ENCODE peak calls at places on chromosomes 7 and 10, in ten cellular contexts. Z is AG08395, N is naive B cell, M is gastrocnemius medialis, H is fibroblast of pulmonary artery, C is NCI-H82, D is pons, S is GM20000, I is mammary epithelial cell, B is T-helper 2 cell. E is an unnamed sample.

GRCh38 chr7:81285142-81285871 is 366.5 kb upstream of the SEMA3C start:
- DNase-seq in Z (peak; percentile 20), N (no peak), M (no peak), H (peak; percentile 76), C (no peak), D (no peak), S (no peak), I (peak; percentile 91), B (no peak), E (no peak)

GRCh38 chr7:50146692-50147091 is 53.6 kb upstream of the ZPBP start:
- DNase-seq in Z (no peak), N (no peak), M (no peak), H (no peak), C (no peak), D (no peak), S (no peak), I (no peak), B (no peak), E (no peak)

GRCh38 chr10:114719311-114719710 is 61.2 kb upstream of the ABLIM1 start:
- DNase-seq in Z (no peak), N (no peak), M (no peak), H (no peak), C (no peak), D (no peak), S (no peak), I (no peak), B (no peak), E (no peak)

GRCh38 chr10:118968482-118968881 is 61.0 kb upstream of the NANOS1 start:
- DNase-seq in Z (no peak), N (no peak), M (no peak), H (no peak), C (no peak), D (no peak), S (no peak), I (no peak), B (no peak), E (no peak)

GRCh38 chr7:111018447-111018846 is 72.5 kb upstream of the LRRN3 start:
- DNase-seq in Z (no peak), N (no peak), M (no peak), H (no peak), C (no peak), D (no peak), S (no peak), I (no peak), B (no peak), E (no peak)

GRCh38 chr10:104622598-104623209 is 18.4 kb upstream of the SORCS3 start:
- DNase-seq in Z (peak; percentile 24), N (no peak), M (no peak), H (peak; percentile 8), C (peak; percentile 70), D (no peak), S (no peak), I (peak; percentile 42), B (no peak), E (no peak)

GRCh38 chr10:16773334-16773733 is 43.9 kb downstream of the RSU1 start:
- DNase-seq in Z (no peak), N (no peak), M (no peak), H (no peak), C (no peak), D (no peak), S (no peak), I (no peak), B (no peak), E (no peak)

GRCh38 chr7:92695308-92696261 is 105.4 kb upstream of the FAM133B start:
- DNase-seq in Z (peak; percentile 70), N (no peak), M (no peak), H (peak; percentile 94), C (peak; percentile 53), D (peak; percentile 69), S (no peak), I (peak; percentile 77), B (no peak), E (no peak)

GRCh38 chr7:30983042-30983913 is 19.5 kb downstream of the GHRHR start:
- DNase-seq in Z (peak; percentile 84), N (peak; percentile 34), M (peak; percentile 44), H (peak; percentile 84), C (peak; percentile 90), D (peak; percentile 79), S (peak; percentile 83), I (peak; percentile 62), B (peak; percentile 60), E (peak; percentile 86)

GRCh38 chr7:157684596-157685429 is 348.0 kb downstream of the DNAJB6 start:
- DNase-seq in Z (no peak), N (no peak), M (no peak), H (no peak), C (no peak), D (no peak), S (no peak), I (no peak), B (no peak), E (no peak)

GRCh38 chr7:111180273-111180814 is 89.4 kb downstream of the LRRN3 start:
- DNase-seq in Z (no peak), N (no peak), M (no peak), H (no peak), C (no peak), D (no peak), S (no peak), I (no peak), B (no peak), E (no peak)

GRCh38 chr10:121526040-121526790 is 72.0 kb downstream of the FGFR2 start:
- DNase-seq in Z (no peak), N (no peak), M (no peak), H (no peak), C (no peak), D (no peak), S (no peak), I (no peak), B (no peak), E (no peak)

GRCh38 chr7:96330193-96330592 is 8.3 kb upstream of the SLC25A13 start:
- DNase-seq in Z (no peak), N (no peak), M (no peak), H (no peak), C (no peak), D (no peak), S (no peak), I (peak; percentile 71), B (no peak), E (no peak)

GRCh38 chr7:131034166-131034881 is 293.4 kb upstream of the MKLN1 start:
- DNase-seq in Z (no peak), N (no peak), M (no peak), H (peak; percentile 17), C (no peak), D (peak; percentile 59), S (no peak), I (no peak), B (no peak), E (no peak)

GRCh38 chr10:106920538-106920937 is 244.0 kb downstream of the SORCS1 start:
- DNase-seq in Z (no peak), N (no peak), M (no peak), H (no peak), C (peak; percentile 9), D (no peak), S (no peak), I (no peak), B (no peak), E (no peak)

GRCh38 chr10:33333260-33334169 is 952 bp downstream of the NRP1 start:
- DNase-seq in Z (peak; percentile 18), N (no peak), M (no peak), H (no peak), C (no peak), D (no peak), S (peak; percentile 47), I (peak; percentile 65), B (peak; percentile 20), E (no peak)

GRCh38 chr10:47207280-47207613 is 92.8 kb upstream of the GDF10 start:
- DNase-seq in Z (no peak), N (no peak), M (no peak), H (peak; percentile 33), C (no peak), D (no peak), S (no peak), I (no peak), B (no peak), E (no peak)

GRCh38 chr7:120110169-120110568 is 162.8 kb upstream of the KCND2 start:
- DNase-seq in Z (no peak), N (no peak), M (no peak), H (no peak), C (no peak), D (no peak), S (no peak), I (peak; percentile 26), B (no peak), E (no peak)

GRCh38 chr7:29811597-29811996 is 5.3 kb downstream of the WIPF3 start:
- DNase-seq in Z (no peak), N (no peak), M (no peak), H (no peak), C (peak; percentile 27), D (no peak), S (no peak), I (no peak), B (no peak), E (no peak)

GRCh38 chr7:93851536-93851935 is 39.0 kb downstream of the TFPI2 start:
- DNase-seq in Z (no peak), N (no peak), M (no peak), H (no peak), C (no peak), D (no peak), S (no peak), I (peak; percentile 82), B (no peak), E (no peak)

GRCh38 chr10:124864421-124865193 is 63.0 kb downstream of the ABRAXAS2 start:
- DNase-seq in Z (no peak), N (no peak), M (peak; percentile 64), H (no peak), C (no peak), D (no peak), S (no peak), I (peak; percentile 28), B (no peak), E (no peak)

GRCh38 chr10:16116404-16117304 is 256.3 kb upstream of the MINDY3 start:
- DNase-seq in Z (peak; percentile 4), N (no peak), M (no peak), H (peak; percentile 39), C (peak; percentile 55), D (peak; percentile 26), S (peak; percentile 28), I (peak; percentile 20), B (no peak), E (no peak)

GRCh38 chr10:71438761-71439160 is 42.0 kb downstream of the CDH23 start:
- DNase-seq in Z (no peak), N (no peak), M (no peak), H (no peak), C (no peak), D (no peak), S (no peak), I (no peak), B (no peak), E (no peak)

GRCh38 chr7:71015260-71015900 is 116.6 kb upstream of the GALNT17 start:
- DNase-seq in Z (no peak), N (no peak), M (no peak), H (no peak), C (no peak), D (peak; percentile 12), S (no peak), I (no peak), B (no peak), E (peak; percentile 5)

GRCh38 chr10:115417585-115418265 is 324.6 kb downstream of the ATRNL1 start:
- DNase-seq in Z (peak; percentile 27), N (no peak), M (no peak), H (peak; percentile 60), C (peak; percentile 52), D (peak; percentile 32), S (peak; percentile 56), I (peak; percentile 45), B (no peak), E (no peak)

GRCh38 chr7:24653316-24654085 is 80.2 kb downstream of the PALS2 start:
- DNase-seq in Z (peak; percentile 12), N (no peak), M (no peak), H (no peak), C (peak; percentile 7), D (peak; percentile 65), S (no peak), I (peak; percentile 42), B (no peak), E (no peak)

GRCh38 chr10:71494470-71494869 is 97.8 kb downstream of the CDH23 start:
- DNase-seq in Z (no peak), N (no peak), M (no peak), H (no peak), C (no peak), D (no peak), S (no peak), I (no peak), B (no peak), E (no peak)

GRCh38 chr10:78860260-78860914 is 208.4 kb upstream of the ZMIZ1 start:
- DNase-seq in Z (no peak), N (no peak), M (no peak), H (no peak), C (no peak), D (no peak), S (no peak), I (no peak), B (no peak), E (no peak)

E was measured in tibial nerve.